ENCODE peak calls at places on chromosomes 13 and 19, in six cellular contexts. One of them, this sample, is unnamed.

GRCh38 chr13:114164681-114165429 is 14.2 kb upstream of the CFAP97D2 start:
- DNase-seq in activated CD4-positive, alpha-beta T cell treated with anti-CD3 and anti-CD28 coated beads, Interleukin-2, amount 50 U/mL, for 4 hours: no peak
- DNase-seq in neuronal stem cell: no peak
- DNase-seq in stimulated activated CD4-positive, alpha-beta T cell treated with anti-CD3 and anti-CD28 coated beads, Interleukin-1b, Interleukin-23, amount 100 ng/mL, for 24 hours: no peak
- DNase-seq in mammary epithelial cell: no peak
- DNase-seq in GM23248: no peak
- DNase-seq in this sample: no peak

GRCh38 chr13:59745395-59745788 is 418.3 kb downstream of the DIAPH3 start:
- DNase-seq in activated CD4-positive, alpha-beta T cell treated with anti-CD3 and anti-CD28 coated beads, Interleukin-2, amount 50 U/mL, for 4 hours: no peak
- DNase-seq in neuronal stem cell: no peak
- DNase-seq in stimulated activated CD4-positive, alpha-beta T cell treated with anti-CD3 and anti-CD28 coated beads, Interleukin-1b, Interleukin-23, amount 100 ng/mL, for 24 hours: no peak
- DNase-seq in mammary epithelial cell: peak
- DNase-seq in GM23248: peak
- DNase-seq in this sample: peak

GRCh38 chr19:29831041-29831548 is 19.3 kb downstream of the CCNE1 start:
- DNase-seq in activated CD4-positive, alpha-beta T cell treated with anti-CD3 and anti-CD28 coated beads, Interleukin-2, amount 50 U/mL, for 4 hours: peak
- DNase-seq in neuronal stem cell: no peak
- DNase-seq in stimulated activated CD4-positive, alpha-beta T cell treated with anti-CD3 and anti-CD28 coated beads, Interleukin-1b, Interleukin-23, amount 100 ng/mL, for 24 hours: peak
- DNase-seq in mammary epithelial cell: peak
- DNase-seq in GM23248: peak
- DNase-seq in this sample: peak

GRCh38 chr19:9342610-9343304 is 18.8 kb downstream of the ZNF559 start:
- DNase-seq in activated CD4-positive, alpha-beta T cell treated with anti-CD3 and anti-CD28 coated beads, Interleukin-2, amount 50 U/mL, for 4 hours: no peak
- DNase-seq in neuronal stem cell: no peak
- DNase-seq in stimulated activated CD4-positive, alpha-beta T cell treated with anti-CD3 and anti-CD28 coated beads, Interleukin-1b, Interleukin-23, amount 100 ng/mL, for 24 hours: no peak
- DNase-seq in mammary epithelial cell: no peak
- DNase-seq in GM23248: peak
- DNase-seq in this sample: no peak

GRCh38 chr19:35266904-35267817 is 1.6 kb upstream of the USF2 start:
- DNase-seq in activated CD4-positive, alpha-beta T cell treated with anti-CD3 and anti-CD28 coated beads, Interleukin-2, amount 50 U/mL, for 4 hours: peak
- DNase-seq in neuronal stem cell: no peak
- DNase-seq in stimulated activated CD4-positive, alpha-beta T cell treated with anti-CD3 and anti-CD28 coated beads, Interleukin-1b, Interleukin-23, amount 100 ng/mL, for 24 hours: peak
- DNase-seq in mammary epithelial cell: no peak
- DNase-seq in GM23248: peak
- DNase-seq in this sample: no peak

GRCh38 chr13:97344250-97345175 is 89.5 kb upstream of the RAP2A start:
- DNase-seq in activated CD4-positive, alpha-beta T cell treated with anti-CD3 and anti-CD28 coated beads, Interleukin-2, amount 50 U/mL, for 4 hours: peak
- DNase-seq in neuronal stem cell: peak
- DNase-seq in stimulated activated CD4-positive, alpha-beta T cell treated with anti-CD3 and anti-CD28 coated beads, Interleukin-1b, Interleukin-23, amount 100 ng/mL, for 24 hours: peak
- DNase-seq in mammary epithelial cell: peak
- DNase-seq in GM23248: peak
- DNase-seq in this sample: peak

GRCh38 chr13:75628811-75629210 is 7.3 kb upstream of the LMO7 start:
- DNase-seq in activated CD4-positive, alpha-beta T cell treated with anti-CD3 and anti-CD28 coated beads, Interleukin-2, amount 50 U/mL, for 4 hours: no peak
- DNase-seq in neuronal stem cell: no peak
- DNase-seq in stimulated activated CD4-positive, alpha-beta T cell treated with anti-CD3 and anti-CD28 coated beads, Interleukin-1b, Interleukin-23, amount 100 ng/mL, for 24 hours: no peak
- DNase-seq in mammary epithelial cell: no peak
- DNase-seq in GM23248: no peak
- DNase-seq in this sample: no peak

GRCh38 chr13:50494110-50494509 is 349.4 kb downstream of the DLEU7 start:
- DNase-seq in activated CD4-positive, alpha-beta T cell treated with anti-CD3 and anti-CD28 coated beads, Interleukin-2, amount 50 U/mL, for 4 hours: no peak
- DNase-seq in neuronal stem cell: no peak
- DNase-seq in stimulated activated CD4-positive, alpha-beta T cell treated with anti-CD3 and anti-CD28 coated beads, Interleukin-1b, Interleukin-23, amount 100 ng/mL, for 24 hours: no peak
- DNase-seq in mammary epithelial cell: no peak
- DNase-seq in GM23248: no peak
- DNase-seq in this sample: no peak

GRCh38 chr19:46838160-46838559 is 12.5 kb downstream of the AP2S1 start:
- DNase-seq in activated CD4-positive, alpha-beta T cell treated with anti-CD3 and anti-CD28 coated beads, Interleukin-2, amount 50 U/mL, for 4 hours: no peak
- DNase-seq in neuronal stem cell: no peak
- DNase-seq in stimulated activated CD4-positive, alpha-beta T cell treated with anti-CD3 and anti-CD28 coated beads, Interleukin-1b, Interleukin-23, amount 100 ng/mL, for 24 hours: no peak
- DNase-seq in mammary epithelial cell: no peak
- DNase-seq in GM23248: no peak
- DNase-seq in this sample: no peak

GRCh38 chr19:6572217-6572616 is 18.7 kb downstream of the CD70 start:
- DNase-seq in activated CD4-positive, alpha-beta T cell treated with anti-CD3 and anti-CD28 coated beads, Interleukin-2, amount 50 U/mL, for 4 hours: no peak
- DNase-seq in neuronal stem cell: no peak
- DNase-seq in stimulated activated CD4-positive, alpha-beta T cell treated with anti-CD3 and anti-CD28 coated beads, Interleukin-1b, Interleukin-23, amount 100 ng/mL, for 24 hours: no peak
- DNase-seq in mammary epithelial cell: no peak
- DNase-seq in GM23248: no peak
- DNase-seq in this sample: no peak

GRCh38 chr13:44679602-44680001 is 103.5 kb upstream of the TSC22D1 start:
- DNase-seq in activated CD4-positive, alpha-beta T cell treated with anti-CD3 and anti-CD28 coated beads, Interleukin-2, amount 50 U/mL, for 4 hours: no peak
- DNase-seq in neuronal stem cell: no peak
- DNase-seq in stimulated activated CD4-positive, alpha-beta T cell treated with anti-CD3 and anti-CD28 coated beads, Interleukin-1b, Interleukin-23, amount 100 ng/mL, for 24 hours: no peak
- DNase-seq in mammary epithelial cell: no peak
- DNase-seq in GM23248: peak
- DNase-seq in this sample: no peak

This sample was measured in MCF 10A.